ENCODE peak calls at places on chromosome 15, in ten cellular contexts. One of them, this sample, is unnamed.

GRCh38 chr15:66006986-66007385 is 137.7 kb downstream of the RAB11A start:
- DNase-seq in neural crest cell: no peak
- DNase-seq in substantia nigra: no peak
- DNase-seq in pancreas: no peak
- DNase-seq in epithelial cell of esophagus: peak; percentile 79
- DNase-seq in COR-L47: no peak
- DNase-seq in NCI-H524: no peak
- DNase-seq in activated T-helper 1 cell treated with Interleukin-2 at 50 U/mL for 16 hours: no peak
- DNase-seq in stimulated activated CD4-positive, alpha-beta T cell treated with anti-CD3 and anti-CD28 coated beads, Interleukin-4, amount 100 ng/mL, for 1 hour: no peak
- DNase-seq in stimulated activated CD8-positive, alpha-beta memory T cell treated with anti-CD3 and anti-CD28 coated beads, Interleukin-12 subunit alpha, Interleukin-12 subunit beta, amount 100 ng/mL, for 4 hours: no peak
- DNase-seq in this sample: no peak

GRCh38 chr15:63544253-63545026 is 40.0 kb downstream of the USP3 start:
- DNase-seq in neural crest cell: no peak
- DNase-seq in substantia nigra: no peak
- DNase-seq in pancreas: no peak
- DNase-seq in epithelial cell of esophagus: no peak
- DNase-seq in COR-L47: no peak
- DNase-seq in NCI-H524: no peak
- DNase-seq in activated T-helper 1 cell treated with Interleukin-2 at 50 U/mL for 16 hours: no peak
- DNase-seq in stimulated activated CD4-positive, alpha-beta T cell treated with anti-CD3 and anti-CD28 coated beads, Interleukin-4, amount 100 ng/mL, for 1 hour: no peak
- DNase-seq in stimulated activated CD8-positive, alpha-beta memory T cell treated with anti-CD3 and anti-CD28 coated beads, Interleukin-12 subunit alpha, Interleukin-12 subunit beta, amount 100 ng/mL, for 4 hours: no peak
- DNase-seq in this sample: no peak

GRCh38 chr15:90481023-90481422 is 48.7 kb upstream of the CRTC3 start:
- DNase-seq in neural crest cell: no peak
- DNase-seq in substantia nigra: no peak
- DNase-seq in pancreas: no peak
- DNase-seq in epithelial cell of esophagus: no peak
- DNase-seq in COR-L47: no peak
- DNase-seq in NCI-H524: no peak
- DNase-seq in activated T-helper 1 cell treated with Interleukin-2 at 50 U/mL for 16 hours: no peak
- DNase-seq in stimulated activated CD4-positive, alpha-beta T cell treated with anti-CD3 and anti-CD28 coated beads, Interleukin-4, amount 100 ng/mL, for 1 hour: no peak
- DNase-seq in stimulated activated CD8-positive, alpha-beta memory T cell treated with anti-CD3 and anti-CD28 coated beads, Interleukin-12 subunit alpha, Interleukin-12 subunit beta, amount 100 ng/mL, for 4 hours: no peak
- DNase-seq in this sample: no peak

GRCh38 chr15:78033864-78034263 is 43.6 kb downstream of the TBC1D2B start:
- DNase-seq in neural crest cell: no peak
- DNase-seq in substantia nigra: no peak
- DNase-seq in pancreas: no peak
- DNase-seq in epithelial cell of esophagus: no peak
- DNase-seq in COR-L47: peak; percentile 81
- DNase-seq in NCI-H524: no peak
- DNase-seq in activated T-helper 1 cell treated with Interleukin-2 at 50 U/mL for 16 hours: peak; percentile 32
- DNase-seq in stimulated activated CD4-positive, alpha-beta T cell treated with anti-CD3 and anti-CD28 coated beads, Interleukin-4, amount 100 ng/mL, for 1 hour: no peak
- DNase-seq in stimulated activated CD8-positive, alpha-beta memory T cell treated with anti-CD3 and anti-CD28 coated beads, Interleukin-12 subunit alpha, Interleukin-12 subunit beta, amount 100 ng/mL, for 4 hours: no peak
- DNase-seq in this sample: peak; percentile 75

GRCh38 chr15:66841953-66842681 is 140.1 kb downstream of the SMAD6 start:
- DNase-seq in neural crest cell: no peak
- DNase-seq in substantia nigra: peak; percentile 55
- DNase-seq in pancreas: peak; percentile 90
- DNase-seq in epithelial cell of esophagus: peak; percentile 94
- DNase-seq in COR-L47: no peak
- DNase-seq in NCI-H524: no peak
- DNase-seq in activated T-helper 1 cell treated with Interleukin-2 at 50 U/mL for 16 hours: no peak
- DNase-seq in stimulated activated CD4-positive, alpha-beta T cell treated with anti-CD3 and anti-CD28 coated beads, Interleukin-4, amount 100 ng/mL, for 1 hour: peak; percentile 41
- DNase-seq in stimulated activated CD8-positive, alpha-beta memory T cell treated with anti-CD3 and anti-CD28 coated beads, Interleukin-12 subunit alpha, Interleukin-12 subunit beta, amount 100 ng/mL, for 4 hours: no peak
- DNase-seq in this sample: peak; percentile 86

GRCh38 chr15:78830514-78831228 is 19.4 kb upstream of the ADAMTS7 start:
- DNase-seq in neural crest cell: no peak
- DNase-seq in substantia nigra: no peak
- DNase-seq in pancreas: no peak
- DNase-seq in epithelial cell of esophagus: no peak
- DNase-seq in COR-L47: no peak
- DNase-seq in NCI-H524: no peak
- DNase-seq in activated T-helper 1 cell treated with Interleukin-2 at 50 U/mL for 16 hours: no peak
- DNase-seq in stimulated activated CD4-positive, alpha-beta T cell treated with anti-CD3 and anti-CD28 coated beads, Interleukin-4, amount 100 ng/mL, for 1 hour: no peak
- DNase-seq in stimulated activated CD8-positive, alpha-beta memory T cell treated with anti-CD3 and anti-CD28 coated beads, Interleukin-12 subunit alpha, Interleukin-12 subunit beta, amount 100 ng/mL, for 4 hours: no peak
- DNase-seq in this sample: no peak

GRCh38 chr15:55742927-55743614 is at the start of gene PRTG:
- DNase-seq in neural crest cell: peak; percentile 96
- DNase-seq in substantia nigra: peak; percentile 56
- DNase-seq in pancreas: peak; percentile 69
- DNase-seq in epithelial cell of esophagus: peak; percentile 6
- DNase-seq in COR-L47: peak; percentile 35
- DNase-seq in NCI-H524: peak; percentile 55
- DNase-seq in activated T-helper 1 cell treated with Interleukin-2 at 50 U/mL for 16 hours: no peak
- DNase-seq in stimulated activated CD4-positive, alpha-beta T cell treated with anti-CD3 and anti-CD28 coated beads, Interleukin-4, amount 100 ng/mL, for 1 hour: no peak
- DNase-seq in stimulated activated CD8-positive, alpha-beta memory T cell treated with anti-CD3 and anti-CD28 coated beads, Interleukin-12 subunit alpha, Interleukin-12 subunit beta, amount 100 ng/mL, for 4 hours: no peak
- DNase-seq in this sample: no peak

GRCh38 chr15:75029378-75030022 is 6.1 kb downstream of the PPCDC start:
- DNase-seq in neural crest cell: peak; percentile 95
- DNase-seq in substantia nigra: peak; percentile 88
- DNase-seq in pancreas: peak; percentile 96
- DNase-seq in epithelial cell of esophagus: peak; percentile 83
- DNase-seq in COR-L47: peak; percentile 70
- DNase-seq in NCI-H524: peak; percentile 86
- DNase-seq in activated T-helper 1 cell treated with Interleukin-2 at 50 U/mL for 16 hours: peak; percentile 75
- DNase-seq in stimulated activated CD4-positive, alpha-beta T cell treated with anti-CD3 and anti-CD28 coated beads, Interleukin-4, amount 100 ng/mL, for 1 hour: peak; percentile 90
- DNase-seq in stimulated activated CD8-positive, alpha-beta memory T cell treated with anti-CD3 and anti-CD28 coated beads, Interleukin-12 subunit alpha, Interleukin-12 subunit beta, amount 100 ng/mL, for 4 hours: peak; percentile 66
- DNase-seq in this sample: peak; percentile 92

GRCh38 chr15:40911139-40911538 is 16.9 kb downstream of the VPS18 start:
- DNase-seq in neural crest cell: no peak
- DNase-seq in substantia nigra: no peak
- DNase-seq in pancreas: no peak
- DNase-seq in epithelial cell of esophagus: no peak
- DNase-seq in COR-L47: peak; percentile 77
- DNase-seq in NCI-H524: peak; percentile 80
- DNase-seq in activated T-helper 1 cell treated with Interleukin-2 at 50 U/mL for 16 hours: no peak
- DNase-seq in stimulated activated CD4-positive, alpha-beta T cell treated with anti-CD3 and anti-CD28 coated beads, Interleukin-4, amount 100 ng/mL, for 1 hour: no peak
- DNase-seq in stimulated activated CD8-positive, alpha-beta memory T cell treated with anti-CD3 and anti-CD28 coated beads, Interleukin-12 subunit alpha, Interleukin-12 subunit beta, amount 100 ng/mL, for 4 hours: no peak
- DNase-seq in this sample: no peak

GRCh38 chr15:57356178-57356577 is 20.1 kb upstream of the CGNL1 start:
- DNase-seq in neural crest cell: no peak
- DNase-seq in substantia nigra: no peak
- DNase-seq in pancreas: no peak
- DNase-seq in epithelial cell of esophagus: no peak
- DNase-seq in COR-L47: no peak
- DNase-seq in NCI-H524: no peak
- DNase-seq in activated T-helper 1 cell treated with Interleukin-2 at 50 U/mL for 16 hours: no peak
- DNase-seq in stimulated activated CD4-positive, alpha-beta T cell treated with anti-CD3 and anti-CD28 coated beads, Interleukin-4, amount 100 ng/mL, for 1 hour: no peak
- DNase-seq in stimulated activated CD8-positive, alpha-beta memory T cell treated with anti-CD3 and anti-CD28 coated beads, Interleukin-12 subunit alpha, Interleukin-12 subunit beta, amount 100 ng/mL, for 4 hours: no peak
- DNase-seq in this sample: no peak

GRCh38 chr15:101099183-101099582 is 152.7 kb downstream of the CHSY1 start:
- DNase-seq in neural crest cell: no peak
- DNase-seq in substantia nigra: no peak
- DNase-seq in pancreas: no peak
- DNase-seq in epithelial cell of esophagus: peak; percentile 22
- DNase-seq in COR-L47: no peak
- DNase-seq in NCI-H524: no peak
- DNase-seq in activated T-helper 1 cell treated with Interleukin-2 at 50 U/mL for 16 hours: no peak
- DNase-seq in stimulated activated CD4-positive, alpha-beta T cell treated with anti-CD3 and anti-CD28 coated beads, Interleukin-4, amount 100 ng/mL, for 1 hour: no peak
- DNase-seq in stimulated activated CD8-positive, alpha-beta memory T cell treated with anti-CD3 and anti-CD28 coated beads, Interleukin-12 subunit alpha, Interleukin-12 subunit beta, amount 100 ng/mL, for 4 hours: no peak
- DNase-seq in this sample: no peak

GRCh38 chr15:95872366-95872771 is 458.1 kb upstream of the NR2F2 start:
- DNase-seq in neural crest cell: no peak
- DNase-seq in substantia nigra: no peak
- DNase-seq in pancreas: no peak
- DNase-seq in epithelial cell of esophagus: peak; percentile 97
- DNase-seq in COR-L47: no peak
- DNase-seq in NCI-H524: no peak
- DNase-seq in activated T-helper 1 cell treated with Interleukin-2 at 50 U/mL for 16 hours: no peak
- DNase-seq in stimulated activated CD4-positive, alpha-beta T cell treated with anti-CD3 and anti-CD28 coated beads, Interleukin-4, amount 100 ng/mL, for 1 hour: no peak
- DNase-seq in stimulated activated CD8-positive, alpha-beta memory T cell treated with anti-CD3 and anti-CD28 coated beads, Interleukin-12 subunit alpha, Interleukin-12 subunit beta, amount 100 ng/mL, for 4 hours: no peak
- DNase-seq in this sample: no peak

GRCh38 chr15:90412356-90413194 is 24.5 kb downstream of the IQGAP1 start:
- DNase-seq in neural crest cell: no peak
- DNase-seq in substantia nigra: peak; percentile 26
- DNase-seq in pancreas: no peak
- DNase-seq in epithelial cell of esophagus: peak; percentile 94
- DNase-seq in COR-L47: no peak
- DNase-seq in NCI-H524: no peak
- DNase-seq in activated T-helper 1 cell treated with Interleukin-2 at 50 U/mL for 16 hours: no peak
- DNase-seq in stimulated activated CD4-positive, alpha-beta T cell treated with anti-CD3 and anti-CD28 coated beads, Interleukin-4, amount 100 ng/mL, for 1 hour: no peak
- DNase-seq in stimulated activated CD8-positive, alpha-beta memory T cell treated with anti-CD3 and anti-CD28 coated beads, Interleukin-12 subunit alpha, Interleukin-12 subunit beta, amount 100 ng/mL, for 4 hours: no peak
- DNase-seq in this sample: peak; percentile 79

GRCh38 chr15:98996619-98997018 is 11.0 kb downstream of the PGPEP1L start:
- DNase-seq in neural crest cell: no peak
- DNase-seq in substantia nigra: no peak
- DNase-seq in pancreas: no peak
- DNase-seq in epithelial cell of esophagus: peak; percentile 71
- DNase-seq in COR-L47: no peak
- DNase-seq in NCI-H524: no peak
- DNase-seq in activated T-helper 1 cell treated with Interleukin-2 at 50 U/mL for 16 hours: no peak
- DNase-seq in stimulated activated CD4-positive, alpha-beta T cell treated with anti-CD3 and anti-CD28 coated beads, Interleukin-4, amount 100 ng/mL, for 1 hour: no peak
- DNase-seq in stimulated activated CD8-positive, alpha-beta memory T cell treated with anti-CD3 and anti-CD28 coated beads, Interleukin-12 subunit alpha, Interleukin-12 subunit beta, amount 100 ng/mL, for 4 hours: no peak
- DNase-seq in this sample: no peak

GRCh38 chr15:88637841-88638625 is 783 bp upstream of the ISG20 start:
- DNase-seq in neural crest cell: no peak
- DNase-seq in substantia nigra: no peak
- DNase-seq in pancreas: peak; percentile 61
- DNase-seq in epithelial cell of esophagus: no peak
- DNase-seq in COR-L47: no peak
- DNase-seq in NCI-H524: no peak
- DNase-seq in activated T-helper 1 cell treated with Interleukin-2 at 50 U/mL for 16 hours: no peak
- DNase-seq in stimulated activated CD4-positive, alpha-beta T cell treated with anti-CD3 and anti-CD28 coated beads, Interleukin-4, amount 100 ng/mL, for 1 hour: no peak
- DNase-seq in stimulated activated CD8-positive, alpha-beta memory T cell treated with anti-CD3 and anti-CD28 coated beads, Interleukin-12 subunit alpha, Interleukin-12 subunit beta, amount 100 ng/mL, for 4 hours: no peak
- DNase-seq in this sample: no peak

GRCh38 chr15:78067328-78068241 is 9.9 kb downstream of the TBC1D2B start:
- DNase-seq in neural crest cell: no peak
- DNase-seq in substantia nigra: no peak
- DNase-seq in pancreas: no peak
- DNase-seq in epithelial cell of esophagus: no peak
- DNase-seq in COR-L47: no peak
- DNase-seq in NCI-H524: peak; percentile 91
- DNase-seq in activated T-helper 1 cell treated with Interleukin-2 at 50 U/mL for 16 hours: no peak
- DNase-seq in stimulated activated CD4-positive, alpha-beta T cell treated with anti-CD3 and anti-CD28 coated beads, Interleukin-4, amount 100 ng/mL, for 1 hour: no peak
- DNase-seq in stimulated activated CD8-positive, alpha-beta memory T cell treated with anti-CD3 and anti-CD28 coated beads, Interleukin-12 subunit alpha, Interleukin-12 subunit beta, amount 100 ng/mL, for 4 hours: no peak
- DNase-seq in this sample: no peak

GRCh38 chr15:83066034-83066760 is 855 bp downstream of the BTBD1 start:
- DNase-seq in neural crest cell: no peak
- DNase-seq in substantia nigra: no peak
- DNase-seq in pancreas: no peak
- DNase-seq in epithelial cell of esophagus: no peak
- DNase-seq in COR-L47: no peak
- DNase-seq in NCI-H524: no peak
- DNase-seq in activated T-helper 1 cell treated with Interleukin-2 at 50 U/mL for 16 hours: no peak
- DNase-seq in stimulated activated CD4-positive, alpha-beta T cell treated with anti-CD3 and anti-CD28 coated beads, Interleukin-4, amount 100 ng/mL, for 1 hour: peak; percentile 9
- DNase-seq in stimulated activated CD8-positive, alpha-beta memory T cell treated with anti-CD3 and anti-CD28 coated beads, Interleukin-12 subunit alpha, Interleukin-12 subunit beta, amount 100 ng/mL, for 4 hours: no peak
- DNase-seq in this sample: no peak

GRCh38 chr15:52784799-52785671 is 5.1 kb downstream of the ONECUT1 start:
- DNase-seq in neural crest cell: peak; percentile 49
- DNase-seq in substantia nigra: no peak
- DNase-seq in pancreas: peak; percentile 94
- DNase-seq in epithelial cell of esophagus: no peak
- DNase-seq in COR-L47: no peak
- DNase-seq in NCI-H524: peak; percentile 74
- DNase-seq in activated T-helper 1 cell treated with Interleukin-2 at 50 U/mL for 16 hours: no peak
- DNase-seq in stimulated activated CD4-positive, alpha-beta T cell treated with anti-CD3 and anti-CD28 coated beads, Interleukin-4, amount 100 ng/mL, for 1 hour: no peak
- DNase-seq in stimulated activated CD8-positive, alpha-beta memory T cell treated with anti-CD3 and anti-CD28 coated beads, Interleukin-12 subunit alpha, Interleukin-12 subunit beta, amount 100 ng/mL, for 4 hours: no peak
- DNase-seq in this sample: no peak

GRCh38 chr15:52709172-52709979 is 30.2 kb upstream of the ATOSA start:
- DNase-seq in neural crest cell: no peak
- DNase-seq in substantia nigra: no peak
- DNase-seq in pancreas: peak; percentile 66
- DNase-seq in epithelial cell of esophagus: peak; percentile 71
- DNase-seq in COR-L47: no peak
- DNase-seq in NCI-H524: no peak
- DNase-seq in activated T-helper 1 cell treated with Interleukin-2 at 50 U/mL for 16 hours: no peak
- DNase-seq in stimulated activated CD4-positive, alpha-beta T cell treated with anti-CD3 and anti-CD28 coated beads, Interleukin-4, amount 100 ng/mL, for 1 hour: no peak
- DNase-seq in stimulated activated CD8-positive, alpha-beta memory T cell treated with anti-CD3 and anti-CD28 coated beads, Interleukin-12 subunit alpha, Interleukin-12 subunit beta, amount 100 ng/mL, for 4 hours: no peak
- DNase-seq in this sample: peak; percentile 83

GRCh38 chr15:71777216-71777943 is 33.0 kb upstream of the NR2E3 start:
- DNase-seq in neural crest cell: no peak
- DNase-seq in substantia nigra: no peak
- DNase-seq in pancreas: no peak
- DNase-seq in epithelial cell of esophagus: no peak
- DNase-seq in COR-L47: no peak
- DNase-seq in NCI-H524: peak; percentile 97
- DNase-seq in activated T-helper 1 cell treated with Interleukin-2 at 50 U/mL for 16 hours: no peak
- DNase-seq in stimulated activated CD4-positive, alpha-beta T cell treated with anti-CD3 and anti-CD28 coated beads, Interleukin-4, amount 100 ng/mL, for 1 hour: no peak
- DNase-seq in stimulated activated CD8-positive, alpha-beta memory T cell treated with anti-CD3 and anti-CD28 coated beads, Interleukin-12 subunit alpha, Interleukin-12 subunit beta, amount 100 ng/mL, for 4 hours: no peak
- DNase-seq in this sample: no peak

GRCh38 chr15:89198934-89199333 is 22.4 kb downstream of the RLBP1 start:
- DNase-seq in neural crest cell: peak; percentile 20
- DNase-seq in substantia nigra: peak; percentile 29
- DNase-seq in pancreas: no peak
- DNase-seq in epithelial cell of esophagus: no peak
- DNase-seq in COR-L47: no peak
- DNase-seq in NCI-H524: no peak
- DNase-seq in activated T-helper 1 cell treated with Interleukin-2 at 50 U/mL for 16 hours: no peak
- DNase-seq in stimulated activated CD4-positive, alpha-beta T cell treated with anti-CD3 and anti-CD28 coated beads, Interleukin-4, amount 100 ng/mL, for 1 hour: no peak
- DNase-seq in stimulated activated CD8-positive, alpha-beta memory T cell treated with anti-CD3 and anti-CD28 coated beads, Interleukin-12 subunit alpha, Interleukin-12 subunit beta, amount 100 ng/mL, for 4 hours: no peak
- DNase-seq in this sample: no peak

GRCh38 chr15:66573348-66573718 is 7.5 kb upstream of the LCTL start:
- DNase-seq in neural crest cell: no peak
- DNase-seq in substantia nigra: no peak
- DNase-seq in pancreas: no peak
- DNase-seq in epithelial cell of esophagus: no peak
- DNase-seq in COR-L47: no peak
- DNase-seq in NCI-H524: no peak
- DNase-seq in activated T-helper 1 cell treated with Interleukin-2 at 50 U/mL for 16 hours: no peak
- DNase-seq in stimulated activated CD4-positive, alpha-beta T cell treated with anti-CD3 and anti-CD28 coated beads, Interleukin-4, amount 100 ng/mL, for 1 hour: no peak
- DNase-seq in stimulated activated CD8-positive, alpha-beta memory T cell treated with anti-CD3 and anti-CD28 coated beads, Interleukin-12 subunit alpha, Interleukin-12 subunit beta, amount 100 ng/mL, for 4 hours: no peak
- DNase-seq in this sample: no peak

GRCh38 chr15:90571063-90571541 is 41.4 kb downstream of the CRTC3 start:
- DNase-seq in neural crest cell: no peak
- DNase-seq in substantia nigra: peak; percentile 81
- DNase-seq in pancreas: no peak
- DNase-seq in epithelial cell of esophagus: peak; percentile 19
- DNase-seq in COR-L47: no peak
- DNase-seq in NCI-H524: no peak
- DNase-seq in activated T-helper 1 cell treated with Interleukin-2 at 50 U/mL for 16 hours: no peak
- DNase-seq in stimulated activated CD4-positive, alpha-beta T cell treated with anti-CD3 and anti-CD28 coated beads, Interleukin-4, amount 100 ng/mL, for 1 hour: no peak
- DNase-seq in stimulated activated CD8-positive, alpha-beta memory T cell treated with anti-CD3 and anti-CD28 coated beads, Interleukin-12 subunit alpha, Interleukin-12 subunit beta, amount 100 ng/mL, for 4 hours: no peak
- DNase-seq in this sample: no peak

GRCh38 chr15:78212546-78213424 is 21.6 kb downstream of the ACSBG1 start:
- DNase-seq in neural crest cell: no peak
- DNase-seq in substantia nigra: peak; percentile 74
- DNase-seq in pancreas: peak; percentile 87
- DNase-seq in epithelial cell of esophagus: peak; percentile 69
- DNase-seq in COR-L47: peak; percentile 86
- DNase-seq in NCI-H524: peak; percentile 27
- DNase-seq in activated T-helper 1 cell treated with Interleukin-2 at 50 U/mL for 16 hours: no peak
- DNase-seq in stimulated activated CD4-positive, alpha-beta T cell treated with anti-CD3 and anti-CD28 coated beads, Interleukin-4, amount 100 ng/mL, for 1 hour: no peak
- DNase-seq in stimulated activated CD8-positive, alpha-beta memory T cell treated with anti-CD3 and anti-CD28 coated beads, Interleukin-12 subunit alpha, Interleukin-12 subunit beta, amount 100 ng/mL, for 4 hours: no peak
- DNase-seq in this sample: no peak

GRCh38 chr15:71048913-71049675 is 66.2 kb upstream of the THSD4 start:
- DNase-seq in neural crest cell: no peak
- DNase-seq in substantia nigra: no peak
- DNase-seq in pancreas: no peak
- DNase-seq in epithelial cell of esophagus: peak; percentile 80
- DNase-seq in COR-L47: no peak
- DNase-seq in NCI-H524: no peak
- DNase-seq in activated T-helper 1 cell treated with Interleukin-2 at 50 U/mL for 16 hours: no peak
- DNase-seq in stimulated activated CD4-positive, alpha-beta T cell treated with anti-CD3 and anti-CD28 coated beads, Interleukin-4, amount 100 ng/mL, for 1 hour: no peak
- DNase-seq in stimulated activated CD8-positive, alpha-beta memory T cell treated with anti-CD3 and anti-CD28 coated beads, Interleukin-12 subunit alpha, Interleukin-12 subunit beta, amount 100 ng/mL, for 4 hours: no peak
- DNase-seq in this sample: no peak

GRCh38 chr15:62288361-62289017 is 123.4 kb upstream of the C2CD4B start:
- DNase-seq in neural crest cell: no peak
- DNase-seq in substantia nigra: no peak
- DNase-seq in pancreas: no peak
- DNase-seq in epithelial cell of esophagus: no peak
- DNase-seq in COR-L47: no peak
- DNase-seq in NCI-H524: no peak
- DNase-seq in activated T-helper 1 cell treated with Interleukin-2 at 50 U/mL for 16 hours: no peak
- DNase-seq in stimulated activated CD4-positive, alpha-beta T cell treated with anti-CD3 and anti-CD28 coated beads, Interleukin-4, amount 100 ng/mL, for 1 hour: no peak
- DNase-seq in stimulated activated CD8-positive, alpha-beta memory T cell treated with anti-CD3 and anti-CD28 coated beads, Interleukin-12 subunit alpha, Interleukin-12 subunit beta, amount 100 ng/mL, for 4 hours: no peak
- DNase-seq in this sample: no peak

GRCh38 chr15:55403531-55403930 is 4.6 kb downstream of the CCPG1 start:
- DNase-seq in neural crest cell: no peak
- DNase-seq in substantia nigra: no peak
- DNase-seq in pancreas: no peak
- DNase-seq in epithelial cell of esophagus: no peak
- DNase-seq in COR-L47: no peak
- DNase-seq in NCI-H524: no peak
- DNase-seq in activated T-helper 1 cell treated with Interleukin-2 at 50 U/mL for 16 hours: no peak
- DNase-seq in stimulated activated CD4-positive, alpha-beta T cell treated with anti-CD3 and anti-CD28 coated beads, Interleukin-4, amount 100 ng/mL, for 1 hour: no peak
- DNase-seq in stimulated activated CD8-positive, alpha-beta memory T cell treated with anti-CD3 and anti-CD28 coated beads, Interleukin-12 subunit alpha, Interleukin-12 subunit beta, amount 100 ng/mL, for 4 hours: no peak
- DNase-seq in this sample: no peak

GRCh38 chr15:67641453-67641852 is 99.0 kb downstream of the MAP2K5 start:
- DNase-seq in neural crest cell: no peak
- DNase-seq in substantia nigra: no peak
- DNase-seq in pancreas: no peak
- DNase-seq in epithelial cell of esophagus: no peak
- DNase-seq in COR-L47: peak; percentile 5
- DNase-seq in NCI-H524: no peak
- DNase-seq in activated T-helper 1 cell treated with Interleukin-2 at 50 U/mL for 16 hours: no peak
- DNase-seq in stimulated activated CD4-positive, alpha-beta T cell treated with anti-CD3 and anti-CD28 coated beads, Interleukin-4, amount 100 ng/mL, for 1 hour: no peak
- DNase-seq in stimulated activated CD8-positive, alpha-beta memory T cell treated with anti-CD3 and anti-CD28 coated beads, Interleukin-12 subunit alpha, Interleukin-12 subunit beta, amount 100 ng/mL, for 4 hours: no peak
- DNase-seq in this sample: no peak

This sample was measured in Peyer's patch.